ENCODE peak calls at places on chromosome 21, in seven cellular contexts. C is neuronal stem cell, D is GM23338, A is SK-N-SH, V is fibroblast of lung, H is trophoblast cell, I is astrocyte. O is an unnamed sample.

GRCh38 chr21:34775793-34776192 is 107.0 kb downstream of the CLIC6 start:
- DNase-seq in C (no peak), A (no peak), V (peak), D (peak), H (peak), I (peak), O (no peak)

GRCh38 chr21:38913120-38913975 is 107.6 kb downstream of the ETS2 start:
- DNase-seq in C (peak), D (peak), V (peak), I (peak), A (peak), H (peak), O (peak)

GRCh38 chr21:29217818-29218252 is 80.9 kb upstream of the BACH1 start:
- DNase-seq in V (peak), D (no peak), I (peak), H (peak), C (no peak), A (no peak), O (peak)

GRCh38 chr21:30257773-30258172 is 25.0 kb downstream of the KRTAP24-1 start:
- DNase-seq in A (peak), V (no peak), I (no peak), D (peak), H (peak), C (peak), O (peak)

GRCh38 chr21:40567511-40567910 is 279.4 kb downstream of the DSCAM start:
- DNase-seq in A (no peak), I (no peak), C (no peak), D (no peak), H (no peak), V (no peak), O (peak)

GRCh38 chr21:39696620-39697019 is 48.4 kb upstream of the IGSF5 start:
- DNase-seq in C (no peak), I (peak), V (peak), D (no peak), H (no peak), A (no peak), O (no peak)

GRCh38 chr21:34072145-34073031 is 990 bp upstream of the MRPS6 start:
- DNase-seq in V (peak), A (no peak), H (peak), C (no peak), D (no peak), I (no peak), O (no peak)

GRCh38 chr21:39126486-39126806 is 56.8 kb downstream of the PSMG1 start:
- DNase-seq in D (peak), V (no peak), H (no peak), I (no peak), A (no peak), C (no peak), O (no peak)

GRCh38 chr21:19010996-19011395 is 607.4 kb upstream of the TMPRSS15 start:
- DNase-seq in V (no peak), H (no peak), I (no peak), C (no peak), D (no peak), A (no peak), O (no peak)

GRCh38 chr21:28580585-28580984 is 412.1 kb downstream of the LTN1 start:
- DNase-seq in H (no peak), C (no peak), A (no peak), D (peak), V (no peak), I (no peak), O (no peak)

GRCh38 chr21:28419110-28419509 is 573.6 kb downstream of the LTN1 start:
- DNase-seq in D (no peak), C (no peak), A (no peak), I (peak), V (peak), H (peak), O (peak)

DNA sequence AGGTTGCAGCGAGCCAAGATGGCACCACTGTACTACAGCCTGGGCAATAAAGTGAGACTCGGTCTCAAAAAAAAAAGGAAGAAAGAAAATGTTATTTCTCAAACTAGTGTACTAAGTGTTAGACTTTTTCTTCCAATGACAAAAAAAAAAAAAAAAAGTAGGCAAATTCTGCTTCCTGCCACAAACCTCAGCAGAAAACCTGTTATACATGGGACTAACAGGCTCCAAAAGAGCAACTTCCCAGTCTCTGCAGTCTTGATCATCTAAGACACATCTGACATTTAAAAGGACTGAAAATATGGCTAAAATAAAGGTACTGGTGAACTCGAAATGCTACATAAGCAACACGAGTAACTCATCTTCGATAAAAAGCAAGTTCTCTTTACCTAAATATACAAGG is 59.6 kb downstream of the HSF2BP start:
- DNase-seq in H (no peak), V (no peak), I (no peak), C (no peak), A (no peak), D (no peak), O (no peak)
- H3K4me2 ChIP-seq in H (no peak), V (no peak), I (peak), C (no peak), A (peak), D (no peak), O (peak)

GRCh38 chr21:16013570-16013969 is 283.8 kb downstream of the USP25 start:
- DNase-seq in H (no peak), I (no peak), C (no peak), A (no peak), D (no peak), V (no peak), O (no peak)
- H2AFZ ChIP-seq in H (no peak), I (no peak), C (no peak), A (no peak), D (no peak), V (no peak), O (peak)

GRCh38 chr21:45011426-45011825 is 63.0 kb upstream of the ADARB1 start:
- DNase-seq in H (no peak), D (no peak), V (no peak), A (no peak), I (no peak), C (no peak), O (no peak)

GRCh38 chr21:45011911-45012660 is 62.3 kb upstream of the ADARB1 start:
- DNase-seq in C (peak), H (peak), I (peak), D (peak), V (peak), A (no peak), O (peak)

GRCh38 chr21:45014747-45015468 is 59.5 kb upstream of the ADARB1 start:
- DNase-seq in H (no peak), D (no peak), I (no peak), A (no peak), C (no peak), V (no peak), O (peak)

GRCh38 chr21:45012661-45013270 is 61.6 kb upstream of the ADARB1 start:
- DNase-seq in H (no peak), V (no peak), C (no peak), A (no peak), I (no peak), D (peak), O (no peak)

DNA sequence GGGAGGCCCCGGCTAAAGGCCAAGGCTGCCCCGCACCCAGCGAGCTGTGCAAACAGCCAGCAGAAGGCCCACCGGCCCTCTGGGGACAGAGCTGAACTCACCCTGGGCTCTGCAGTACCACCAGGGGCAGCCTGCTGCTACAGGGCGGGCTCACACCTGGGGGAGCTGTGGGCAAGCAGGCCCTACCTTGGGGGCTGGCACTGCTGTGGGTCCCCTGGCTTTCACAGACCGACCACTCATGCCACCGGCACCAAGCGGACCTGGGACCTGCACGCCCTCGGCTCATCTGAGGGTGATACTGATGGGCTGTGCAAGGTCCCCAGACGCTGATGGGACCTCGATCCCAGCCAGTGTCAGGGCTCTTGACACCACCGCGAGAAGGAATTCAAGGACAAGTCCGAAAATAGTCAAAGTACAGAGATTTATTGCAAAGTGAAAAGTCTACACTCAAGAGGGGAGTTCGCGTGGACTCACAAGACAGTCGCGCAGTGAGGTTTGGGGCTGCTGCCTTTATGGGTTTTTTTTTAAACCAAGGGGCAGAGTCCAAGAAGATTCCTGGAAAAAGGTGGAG is 61.0 kb upstream of the ADARB1 start:
- DNase-seq in A (no peak), D (no peak), V (no peak), H (no peak), I (no peak), C (no peak), O (no peak)
- H3K4me2 ChIP-seq in A (peak), D (no peak), V (no peak), H (no peak), I (peak), C (no peak), O (no peak)

DNA sequence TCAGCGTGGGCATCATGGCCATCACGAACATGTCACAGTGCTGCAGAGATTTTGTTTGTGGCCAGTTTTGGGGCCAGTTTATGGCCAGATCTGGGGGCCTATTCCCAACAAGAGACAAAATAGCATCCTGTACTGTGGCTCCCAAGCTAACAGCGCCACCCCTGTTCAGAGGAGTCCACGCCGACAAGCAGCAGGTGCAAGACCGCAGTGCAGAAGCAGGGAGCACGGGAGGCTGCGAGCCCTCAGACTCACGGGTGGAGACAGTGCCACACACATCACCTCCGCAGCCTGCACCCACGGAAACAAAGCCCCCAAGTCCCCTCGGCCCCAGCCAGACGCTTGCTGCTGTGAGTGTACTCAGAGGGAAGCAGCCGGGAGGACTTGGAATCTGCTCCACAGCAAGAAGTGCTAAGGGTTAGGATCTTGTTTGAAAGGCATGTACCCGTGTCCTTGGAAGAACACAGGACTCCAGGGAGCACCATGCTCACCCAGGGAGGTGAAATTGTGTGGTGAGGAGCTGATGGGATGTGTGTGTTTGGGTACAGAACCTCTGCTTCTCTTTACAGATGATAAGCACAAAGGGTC is 7.1 kb downstream of the TCP10L start:
- DNase-seq in D (peak), I (no peak), V (peak), H (no peak), A (peak), C (no peak), O (no peak)
- H2AFZ ChIP-seq in D (no peak), I (no peak), V (no peak), H (no peak), A (no peak), C (peak), O (no peak)

GRCh38 chr21:25929859-25930520 is 195.2 kb downstream of the GABPA start:
- DNase-seq in I (peak), C (no peak), A (no peak), H (peak), V (peak), D (peak), O (no peak)
- H3K4me2 ChIP-seq in I (peak), C (no peak), A (no peak), H (no peak), V (no peak), D (no peak), O (no peak)

GRCh38 chr21:33063365-33063883 is 6.5 kb upstream of the OLIG1 start:
- DNase-seq in I (no peak), C (no peak), V (no peak), D (no peak), A (no peak), H (no peak), O (no peak)

GRCh38 chr21:33058468-33059318 is 11.2 kb upstream of the OLIG1 start:
- DNase-seq in D (no peak), C (no peak), I (no peak), V (no peak), A (no peak), H (no peak), O (no peak)

GRCh38 chr21:33059319-33059894 is 10.5 kb upstream of the OLIG1 start:
- DNase-seq in A (no peak), C (no peak), I (no peak), V (no peak), H (peak), D (no peak), O (no peak)

GRCh38 chr21:33063907-33064622 is 5.9 kb upstream of the OLIG1 start:
- DNase-seq in I (no peak), H (no peak), V (no peak), C (no peak), A (no peak), D (peak), O (no peak)

GRCh38 chr21:33061233-33061632 is 8.7 kb upstream of the OLIG1 start:
- DNase-seq in H (no peak), C (no peak), D (no peak), A (no peak), V (no peak), I (no peak), O (no peak)
- H2AFZ ChIP-seq in H (no peak), C (no peak), D (no peak), A (no peak), V (no peak), I (no peak), O (no peak)

GRCh38 chr21:45152265-45152746 is 77.9 kb downstream of the ADARB1 start:
- DNase-seq in A (no peak), I (peak), C (no peak), H (peak), V (peak), D (peak), O (no peak)

GRCh38 chr21:45154511-45155508 is 80.4 kb downstream of the ADARB1 start:
- DNase-seq in D (peak), H (no peak), V (peak), A (peak), I (peak), C (no peak), O (peak)

GRCh38 chr21:45155910-45156309 is 81.5 kb downstream of the ADARB1 start:
- DNase-seq in I (no peak), D (no peak), H (no peak), A (no peak), C (no peak), V (no peak), O (no peak)

GRCh38 chr21:45151484-45152115 is 77.2 kb downstream of the ADARB1 start:
- DNase-seq in A (no peak), C (no peak), H (no peak), V (no peak), I (no peak), D (no peak), O (no peak)

GRCh38 chr21:45153358-45154318 is 79.3 kb downstream of the ADARB1 start:
- DNase-seq in H (no peak), D (no peak), C (no peak), V (peak), I (peak), A (no peak), O (peak)
- H3K4me2 ChIP-seq in H (no peak), D (no peak), C (no peak), V (peak), I (peak), A (peak), O (peak)

GRCh38 chr21:41767606-41768370 is 936 bp upstream of the RIPK4 start:
- DNase-seq in V (peak), A (no peak), I (no peak), H (no peak), D (peak), C (no peak), O (peak)
- H2AFZ ChIP-seq in V (no peak), A (peak), I (no peak), H (peak), D (peak), C (no peak), O (peak)

DNA sequence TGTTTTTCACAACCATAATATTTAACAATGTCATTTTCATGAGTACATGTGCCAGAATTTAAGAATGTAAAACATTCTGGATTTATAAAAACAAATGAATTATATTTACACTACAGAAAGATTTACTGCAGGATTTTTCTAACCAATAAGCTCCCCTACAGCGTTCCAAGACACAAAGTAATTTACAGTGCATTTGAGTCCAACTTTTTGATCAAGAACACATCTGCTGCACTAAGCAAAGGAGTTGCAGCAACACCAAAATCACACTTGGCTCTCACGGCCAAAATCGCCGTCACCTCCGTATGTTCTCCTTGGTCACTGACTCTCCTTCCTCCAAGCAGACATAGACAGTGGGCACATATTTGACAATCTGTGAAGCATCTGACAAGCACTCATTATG is 7.7 kb downstream of the VPS26C start:
- DNase-seq in H (no peak), A (no peak), D (no peak), V (no peak), I (no peak), C (no peak), O (no peak)
- H3K4me2 ChIP-seq in H (no peak), A (no peak), D (peak), V (no peak), I (no peak), C (no peak), O (no peak)

DNA sequence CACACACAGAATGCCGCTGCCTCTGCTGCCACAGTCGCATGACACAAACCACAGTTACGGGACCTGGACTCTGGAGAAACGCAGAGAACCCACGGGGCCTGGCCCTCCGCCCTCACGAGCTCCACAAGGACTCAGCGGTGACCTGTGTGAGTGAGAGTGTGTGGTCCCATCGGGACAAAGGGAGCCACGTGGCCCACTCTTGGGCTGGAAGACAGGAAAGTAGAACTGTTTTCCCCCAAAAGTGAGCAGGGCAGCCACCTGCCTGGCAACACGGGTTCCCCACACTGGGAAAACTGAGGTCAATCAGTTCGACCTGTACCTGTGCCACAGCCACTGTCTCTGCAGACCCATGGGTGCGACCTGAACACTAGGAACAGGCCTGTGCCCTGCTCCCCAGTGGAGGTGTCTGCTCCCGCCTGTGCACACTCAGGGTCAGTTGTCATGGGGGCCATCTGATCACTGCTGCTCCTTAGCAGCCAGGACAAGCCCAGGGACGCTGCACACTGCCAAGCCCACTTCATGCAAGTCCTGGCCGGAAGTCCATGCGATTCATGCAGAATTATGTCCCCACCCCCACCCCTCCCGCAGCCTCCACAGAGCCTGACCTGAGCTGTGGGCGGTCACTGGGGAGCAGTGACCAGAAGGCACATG is 54.4 kb upstream of the ADARB1 start:
- DNase-seq in H (no peak), V (no peak), D (no peak), I (no peak), C (no peak), A (no peak), O (peak)
- H2AFZ ChIP-seq in H (no peak), V (no peak), D (no peak), I (no peak), C (no peak), A (no peak), O (no peak)